ENCODE peak calls at places on chromosomes 6 and 20, in five cellular contexts. I is CD8-positive, alpha-beta memory T cell; J is mucosa of descending colon; P is pancreas; V is transverse colon. R is an unnamed sample.

GRCh38 chr20:56800088-56800487 is 171.0 kb downstream of the TFAP2C start:
- DNase-seq in J (no peak), I (no peak), V (no peak), P (no peak), R (no peak)

GRCh38 chr6:168134399-168135201 is 55.6 kb upstream of the FRMD1 start:
- DNase-seq in J (peak; percentile 10), I (no peak), V (no peak), P (no peak), R (no peak)

GRCh38 chr20:3843490-3843889 is 3.1 kb upstream of the MAVS start:
- DNase-seq in J (peak; percentile 47), V (peak; percentile 42), P (no peak), I (no peak), R (no peak)

GRCh38 chr6:3990692-3991491 is 88.0 kb downstream of the FAM217A start:
- DNase-seq in P (peak; percentile 89), V (peak; percentile 87), J (peak; percentile 89), I (peak; percentile 51), R (peak; percentile 91)

GRCh38 chr6:89035252-89036106 is 45.1 kb upstream of the PNRC1 start:
- DNase-seq in I (no peak), J (peak; percentile 74), P (peak; percentile 64), V (peak; percentile 91), R (peak; percentile 78)

GRCh38 chr6:16486661-16487060 is 248.3 kb downstream of the GMPR start:
- DNase-seq in J (no peak), P (no peak), V (no peak), I (peak; percentile 53), R (no peak)

GRCh38 chr6:169776379-169776778 is 25.0 kb downstream of the ERMARD start:
- DNase-seq in I (no peak), V (no peak), P (no peak), J (no peak), R (no peak)

GRCh38 chr20:47816487-47817451 is 31.5 kb upstream of the SULF2 start:
- DNase-seq in J (no peak), P (peak; percentile 23), V (no peak), I (no peak), R (peak; percentile 28)

GRCh38 chr20:62413896-62414481 is 6.9 kb upstream of the CABLES2 start:
- DNase-seq in P (no peak), I (no peak), V (no peak), J (peak; percentile 58), R (no peak)

GRCh38 chr6:27280064-27280539 is 32.0 kb downstream of the POM121L2 start:
- DNase-seq in P (no peak), I (no peak), V (no peak), J (peak; percentile 28), R (no peak)

GRCh38 chr6:154960299-154960796 is 34.8 kb upstream of the TIAM2 start:
- DNase-seq in J (peak; percentile 74), I (no peak), V (peak; percentile 60), P (no peak), R (no peak)

GRCh38 chr6:156406688-156407087 is 370.5 kb upstream of the ARID1B start:
- DNase-seq in V (no peak), P (no peak), I (no peak), J (no peak), R (no peak)

GRCh38 chr6:163745566-163746400 is 331.3 kb downstream of the QKI start:
- DNase-seq in I (no peak), J (no peak), V (no peak), P (no peak), R (no peak)

GRCh38 chr20:20079102-20079784 is 26.9 kb downstream of the CFAP61 start:
- DNase-seq in P (no peak), V (peak; percentile 16), J (no peak), I (no peak), R (no peak)

GRCh38 chr6:156617376-156617775 is 159.8 kb upstream of the ARID1B start:
- DNase-seq in I (no peak), P (no peak), J (peak; percentile 78), V (peak; percentile 82), R (no peak)

GRCh38 chr20:8155848-8156602 is 24.0 kb downstream of the PLCB1 start:
- DNase-seq in I (no peak), V (no peak), P (no peak), J (no peak), R (no peak)

GRCh38 chr6:87297115-87297514 is 25.3 kb upstream of the SMIM8 start:
- DNase-seq in I (no peak), V (no peak), J (no peak), P (no peak), R (no peak)

GRCh38 chr6:107894821-107895396 is 63.1 kb downstream of the SEC63 start:
- DNase-seq in J (peak; percentile 54), P (no peak), I (no peak), V (peak; percentile 67), R (no peak)

GRCh38 chr6:106110167-106110826 is 24.2 kb downstream of the PRDM1 start:
- DNase-seq in P (no peak), I (no peak), V (peak; percentile 75), J (peak; percentile 70), R (no peak)

GRCh38 chr6:116560130-116560529 is 6.6 kb downstream of the CALHM4 start:
- DNase-seq in I (no peak), P (no peak), J (no peak), V (no peak), R (no peak)

GRCh38 chr6:116557863-116558262 is 4.3 kb downstream of the CALHM4 start:
- DNase-seq in P (no peak), I (no peak), V (no peak), J (no peak), R (no peak)

GRCh38 chr6:116556814-116557403 is 3.4 kb downstream of the CALHM4 start:
- DNase-seq in V (no peak), P (no peak), J (no peak), I (no peak), R (no peak)

GRCh38 chr6:116553451-116553850 is at the start of gene CALHM4:
- DNase-seq in V (no peak), J (no peak), I (no peak), P (no peak), R (no peak)

GRCh38 chr6:116556065-116556464 is 2.5 kb downstream of the CALHM4 start:
- DNase-seq in V (no peak), I (no peak), J (no peak), P (no peak), R (no peak)
- H3K36me3 ChIP-seq in V (no peaks in the 10 kb centered on the region), I (no peaks in the 10 kb centered on the region), J (no peaks in the 10 kb centered on the region), P (no peaks in the 10 kb centered on the region), R (no peaks in the 10 kb centered on the region)

GRCh38 chr6:142871910-142872331 is 73.1 kb downstream of the HIVEP2 start:
- DNase-seq in J (no peak), I (peak; percentile 21), V (peak; percentile 59), P (no peak), R (no peak)

GRCh38 chr6:142867988-142868818 is 76.8 kb downstream of the HIVEP2 start:
- DNase-seq in P (no peak), J (no peak), V (no peak), I (no peak), R (no peak)

GRCh38 chr6:142870787-142871371 is 74.1 kb downstream of the HIVEP2 start:
- DNase-seq in P (no peak), J (no peak), I (no peak), V (no peak), R (no peak)

GRCh38 chr6:142867355-142867801 is 77.6 kb downstream of the HIVEP2 start:
- DNase-seq in P (no peak), J (no peak), V (no peak), I (no peak), R (no peak)

DNA sequence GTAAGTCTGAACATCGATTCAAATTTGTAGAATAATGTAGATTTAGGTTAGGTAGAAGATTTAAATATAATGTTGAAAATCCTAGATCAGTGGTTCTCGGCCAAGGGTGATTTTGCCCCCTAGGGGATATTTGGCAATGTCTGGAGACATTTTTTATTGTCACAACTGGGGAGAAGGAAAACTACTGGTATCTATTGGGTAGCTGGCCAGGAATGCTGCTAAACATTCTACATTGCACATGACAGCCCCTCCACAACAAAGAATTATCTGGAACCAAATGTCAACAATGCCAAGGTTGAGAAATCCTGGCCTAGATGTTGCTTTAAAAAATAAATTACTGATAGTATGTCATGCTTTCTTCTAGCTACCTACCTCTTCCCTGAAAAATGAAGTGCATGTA is 76.1 kb downstream of the HIVEP2 start:
- DNase-seq in V (no peak), I (no peak), P (no peak), J (no peak), R (no peak)
- H3K4me1 ChIP-seq in V (peaks cover 29% of the 10 kb centered on the region), I (peaks cover 68% of the 10 kb centered on the region), P (peaks cover 4% of the 10 kb centered on the region), J (peaks cover 10% of the 10 kb centered on the region), R (peaks cover 36% of the 10 kb centered on the region)

DNA sequence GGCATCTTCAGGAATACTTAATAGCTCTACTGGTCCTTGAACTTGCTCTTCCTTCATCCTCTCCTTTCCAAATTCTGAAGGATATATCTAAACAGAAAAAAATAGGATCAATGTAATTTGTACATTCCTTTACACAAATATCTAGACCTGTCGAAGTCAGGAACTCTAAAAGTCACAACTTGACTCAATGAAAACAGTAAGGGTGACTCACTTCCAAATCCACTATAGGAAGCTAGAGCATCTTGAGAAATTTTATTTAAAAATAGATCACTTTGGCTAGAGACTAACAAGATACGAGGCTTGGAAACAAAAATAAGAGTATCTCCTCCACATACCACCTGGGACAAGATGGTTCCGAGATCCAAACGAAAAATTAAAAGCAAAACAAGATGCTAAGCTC is 12.2 kb downstream of the ESF1 start:
- DNase-seq in J (no peak), V (no peak), I (no peak), P (no peak), R (no peak)
- H3K36me3 ChIP-seq in J (no peaks in the 10 kb centered on the region), V (peaks cover 59% of the 10 kb centered on the region), I (peaks cover 21% of the 10 kb centered on the region), P (peaks cover 18% of the 10 kb centered on the region), R (peaks cover 91% of the 10 kb centered on the region)

DNA sequence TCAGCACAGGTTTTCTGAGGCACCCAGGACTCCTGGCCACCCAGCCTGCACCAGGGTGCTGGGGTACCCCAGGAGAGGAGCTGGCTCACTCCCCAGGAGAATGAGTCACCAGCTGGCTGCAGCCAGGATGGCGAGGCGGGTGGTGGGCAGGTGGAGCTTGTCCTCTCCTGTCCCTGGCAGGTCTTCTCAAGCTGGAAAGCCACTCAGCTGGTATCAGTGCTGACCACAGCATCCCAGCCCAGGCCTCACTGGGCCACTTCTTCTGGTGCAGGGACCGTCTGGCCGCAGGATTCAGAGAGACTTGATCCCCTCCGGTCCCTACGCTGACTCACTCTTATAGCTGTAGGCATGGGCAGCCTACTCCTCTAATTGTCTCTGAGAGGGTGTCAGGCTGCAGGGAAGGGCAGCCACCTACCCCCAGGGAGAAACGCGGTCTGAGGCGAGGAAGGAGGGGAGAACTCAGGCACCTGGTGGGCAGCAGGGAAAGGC is 22.2 kb downstream of the TFEB start:
- DNase-seq in I (no peak), J (no peak), V (no peak), P (peak; percentile 78), R (peak; percentile 87)
- H3K4me1 ChIP-seq in I (peaks cover 6% of the 10 kb centered on the region), J (peaks cover 10% of the 10 kb centered on the region), V (peaks cover 16% of the 10 kb centered on the region), P (peaks cover 26% of the 10 kb centered on the region), R (peaks cover 46% of the 10 kb centered on the region)

GRCh38 chr6:7559651-7560385 is 18.3 kb downstream of the DSP start:
- DNase-seq in J (no peak), P (no peak), I (no peak), V (no peak), R (no peak)
- H3K36me3 ChIP-seq in J (no peaks in the 10 kb centered on the region), P (peaks cover 9% of the 10 kb centered on the region), I (no peaks in the 10 kb centered on the region), V (peaks cover 8% of the 10 kb centered on the region), R (no peaks in the 10 kb centered on the region)

GRCh38 chr20:38113401-38114325 is 51.4 kb downstream of the TGM2 start:
- DNase-seq in I (no peak), V (no peak), P (no peak), J (no peak), R (no peak)
- H3K4me1 ChIP-seq in I (no peaks in the 10 kb centered on the region), V (peaks cover 19% of the 10 kb centered on the region), P (peaks cover 6% of the 10 kb centered on the region), J (peaks cover 21% of the 10 kb centered on the region), R (peaks cover 19% of the 10 kb centered on the region)

R was measured in upper lobe of right lung.